ENCODE peak calls at places on chromosomes 6 and 20, in nine cellular contexts. K is neural crest cell, L is PC-3, P is left lung, B is GM13976, Z is nephron progenitor cell, U is HFFc6, D is stomach, T is endothelial cell. H is an unnamed sample.

GRCh38 chr6:48671506-48671905 is 560.5 kb upstream of the PTCHD4 start:
- DNase-seq in K (no peak), L (no peak), P (no peak), B (no peak), Z (no peak), U (no peak), D (no peak), T (no peak), H (no peak)

GRCh38 chr6:12791371-12791770 is 74.8 kb downstream of the PHACTR1 start:
- DNase-seq in K (no peak), L (no peak), P (no peak), B (no peak), Z (no peak), U (no peak), D (no peak), T (no peak), H (no peak)

GRCh38 chr20:11918280-11918952 is 723 bp downstream of the BTBD3 start:
- DNase-seq in K (no peak), L (no peak), P (no peak), B (no peak), Z (no peak), U (no peak), D (no peak), T (no peak), H (no peak)

GRCh38 chr20:17898548-17898994 is 70.0 kb downstream of the SNX5 start:
- DNase-seq in K (peak; percentile 68), L (peak; percentile 86), P (no peak), B (peak; percentile 58), Z (peak; percentile 74), U (peak; percentile 60), D (peak; percentile 82), T (peak; percentile 70), H (peak; percentile 86)

GRCh38 chr6:109382576-109383437 is 540 bp upstream of the CD164 start:
- DNase-seq in K (peak; percentile 81), L (peak; percentile 83), P (peak; percentile 96), B (peak; percentile 92), Z (peak; percentile 85), U (peak; percentile 86), D (peak; percentile 92), T (peak; percentile 81), H (peak; percentile 97)

GRCh38 chr20:20463933-20464374 is 96.0 kb downstream of the INSM1 start:
- DNase-seq in K (peak; percentile 29), L (no peak), P (no peak), B (no peak), Z (no peak), U (no peak), D (no peak), T (no peak), H (peak; percentile 52)

GRCh38 chr20:19254086-19254821 is 41.8 kb downstream of the SLC24A3 start:
- DNase-seq in K (no peak), L (no peak), P (no peak), B (no peak), Z (no peak), U (peak; percentile 30), D (no peak), T (no peak), H (no peak)

GRCh38 chr6:11772109-11772830 is 6.3 kb downstream of the ADTRP start:
- DNase-seq in K (no peak), L (peak; percentile 95), P (no peak), B (no peak), Z (no peak), U (peak; percentile 94), D (no peak), T (no peak), H (no peak)

GRCh38 chr6:79810153-79810806 is 137.1 kb downstream of the ELOVL4 start:
- DNase-seq in K (peak; percentile 10), L (no peak), P (no peak), B (no peak), Z (peak; percentile 10), U (no peak), D (no peak), T (no peak), H (no peak)

GRCh38 chr20:881051-881820 is 34.9 kb downstream of the ANGPT4 start:
- DNase-seq in K (no peak), L (peak; percentile 72), P (no peak), B (no peak), Z (no peak), U (peak; percentile 16), D (no peak), T (no peak), H (peak; percentile 11)

GRCh38 chr20:56736285-56736857 is 107.3 kb downstream of the TFAP2C start:
- DNase-seq in K (no peak), L (no peak), P (no peak), B (no peak), Z (no peak), U (no peak), D (no peak), T (no peak), H (no peak)

GRCh38 chr6:73393278-73393677 is 1.4 kb upstream of the DDX43 start:
- DNase-seq in K (no peak), L (peak; percentile 4), P (no peak), B (no peak), Z (no peak), U (peak; percentile 38), D (no peak), T (no peak), H (no peak)

GRCh38 chr6:51565472-51565871 is 521.9 kb downstream of the PKHD1 start:
- DNase-seq in K (no peak), L (no peak), P (no peak), B (no peak), Z (no peak), U (no peak), D (no peak), T (no peak), H (no peak)

GRCh38 chr6:89369009-89369408 is 16.5 kb upstream of the UBE2J1 start:
- DNase-seq in K (no peak), L (peak; percentile 72), P (no peak), B (no peak), Z (peak; percentile 28), U (peak; percentile 53), D (peak; percentile 76), T (peak; percentile 26), H (no peak)

GRCh38 chr6:130359736-130360135 is 6.1 kb upstream of the TMEM200A start:
- DNase-seq in K (no peak), L (peak; percentile 53), P (no peak), B (no peak), Z (no peak), U (peak; percentile 44), D (no peak), T (no peak), H (no peak)

GRCh38 chr20:48797275-48797825 is 30.4 kb downstream of the PREX1 start:
- DNase-seq in K (peak; percentile 47), L (no peak), P (peak; percentile 83), B (no peak), Z (no peak), U (no peak), D (no peak), T (no peak), H (no peak)

GRCh38 chr6:166580076-166581050 is 6.1 kb downstream of the RAMACL start:
- DNase-seq in K (no peak), L (no peak), P (no peak), B (no peak), Z (no peak), U (no peak), D (no peak), T (no peak), H (no peak)

GRCh38 chr6:151352410-151353399 is 38.7 kb downstream of the ZBTB2 start:
- DNase-seq in K (no peak), L (no peak), P (no peak), B (no peak), Z (no peak), U (no peak), D (no peak), T (no peak), H (no peak)

GRCh38 chr6:7106752-7107577 is 796 bp upstream of the RREB1 start:
- DNase-seq in K (peak; percentile 15), L (peak; percentile 21), P (peak; percentile 85), B (peak; percentile 76), Z (peak; percentile 48), U (peak; percentile 37), D (no peak), T (peak; percentile 10), H (peak; percentile 72)

GRCh38 chr6:91781946-91782345 is 1195.1 kb upstream of the MAP3K7 start:
- DNase-seq in K (peak; percentile 3), L (no peak), P (no peak), B (no peak), Z (no peak), U (no peak), D (no peak), T (no peak), H (no peak)

GRCh38 chr6:29368765-29369164 is at the start of gene OR5V1:
- DNase-seq in K (no peak), L (no peak), P (no peak), B (no peak), Z (no peak), U (no peak), D (no peak), T (no peak), H (no peak)

GRCh38 chr6:128754658-128755256 is 128.2 kb upstream of the LAMA2 start:
- DNase-seq in K (no peak), L (no peak), P (no peak), B (peak; percentile 49), Z (no peak), U (no peak), D (no peak), T (no peak), H (peak; percentile 74)

GRCh38 chr6:33126101-33126714 is 50.4 kb downstream of the HLA-DPB1 start:
- DNase-seq in K (peak; percentile 66), L (peak; percentile 62), P (peak; percentile 87), B (peak; percentile 69), Z (peak; percentile 84), U (peak; percentile 20), D (peak; percentile 76), T (peak; percentile 73), H (peak; percentile 69)
- TF ChIP-seq CTCF in K (peak; percentile 64), L (peak; percentile 74), P (peak; percentile 79), B (peak; percentile 58), Z (peak; percentile 64), U (peak; percentile 85), D (peak; percentile 16), T (peak; percentile 68), H (peak; percentile 81)

DNA sequence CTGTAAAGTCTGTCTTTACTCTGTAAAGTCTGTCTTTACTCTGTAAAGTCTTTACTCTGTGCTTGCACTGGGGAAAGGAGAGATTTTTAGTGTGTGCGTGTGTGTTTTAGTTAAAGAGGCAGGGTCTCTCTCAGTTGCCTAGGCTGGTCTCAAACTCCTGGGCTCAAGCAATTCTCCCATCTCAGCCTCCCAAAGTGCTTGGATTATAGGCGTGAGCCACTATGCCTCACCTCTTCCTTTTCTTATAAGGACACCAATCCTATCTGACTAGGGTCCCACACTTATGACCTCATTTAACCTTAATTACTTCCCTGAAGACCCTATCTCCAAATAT is 93.8 kb downstream of the JPH2 start:
- DNase-seq in K (no peak), L (no peak), P (no peak), B (no peak), Z (no peak), U (no peak), D (no peak), T (no peak), H (no peak)
- TF ChIP-seq CTCF in K (peak; percentile 6), L (peak; percentile 22), P (no peak), B (no peak), Z (no peak), U (peak; percentile 63), D (no peak), T (no peak), H (no peak)

GRCh38 chr20:62388839-62389600 is 2.1 kb downstream of the RPS21 start:
- DNase-seq in K (no peak), L (no peak), P (no peak), B (no peak), Z (no peak), U (no peak), D (no peak), T (no peak), H (no peak)
- TF ChIP-seq CTCF in K (peak; percentile 32), L (peak; percentile 24), P (no peak), B (no peak), Z (no peak), U (peak; percentile 45), D (no peak), T (peak; percentile 20), H (no peak)

GRCh38 chr6:322205-322930 is 30.1 kb downstream of the DUSP22 start:
- DNase-seq in K (no peak), L (no peak), P (no peak), B (no peak), Z (no peak), U (no peak), D (no peak), T (no peak), H (peak; percentile 86)
- TF ChIP-seq CTCF in K (no peak), L (no peak), P (no peak), B (no peak), Z (no peak), U (peak; percentile 17), D (no peak), T (no peak), H (peak; percentile 74)

H was measured in GM12865.